ENCODE peak calls at places on chromosomes 3 and 15, in seven cellular contexts. Q is ACHN, S is NCI-H510A treated with DMSO at 0.1 percent for 48 hours, P is stomach, H is NCI-H2081, E is hippocampal formation, V is cardiac fibroblast. X is an unnamed sample.

GRCh38 chr3:104764499-104764898 is 602.2 kb upstream of the ALCAM start:
- DNase-seq in Q (no peak), P (no peak), V (no peak), H (no peak), E (no peak), S (no peak), X (no peak)

GRCh38 chr15:69524850-69525249 is 72.2 kb downstream of the RPLP1 start:
- DNase-seq in H (no peak), E (peak), P (no peak), V (no peak), Q (no peak), S (no peak), X (no peak)

GRCh38 chr3:10930641-10931040 is 61.9 kb upstream of the SLC6A1 start:
- DNase-seq in Q (no peak), E (no peak), S (no peak), H (no peak), V (no peak), P (peak), X (no peak)

GRCh38 chr3:123314409-123315270 is 112.9 kb downstream of the SEC22A start:
- DNase-seq in V (no peak), P (no peak), H (peak), Q (no peak), E (no peak), S (peak), X (no peak)

GRCh38 chr15:67107014-67107812 is 41.8 kb downstream of the SMAD3 start:
- DNase-seq in S (no peak), P (peak), E (no peak), Q (peak), H (no peak), V (peak), X (peak)

GRCh38 chr3:183988216-183988790 is 29.4 kb downstream of the ABCC5 start:
- DNase-seq in E (no peak), H (no peak), V (peak), S (no peak), P (no peak), Q (no peak), X (no peak)

GRCh38 chr3:134029256-134029733 is 430 bp downstream of the SLCO2A1 start:
- DNase-seq in S (no peak), E (no peak), H (no peak), V (peak), Q (peak), P (no peak), X (no peak)

GRCh38 chr3:5260992-5261501 is 73.5 kb downstream of the EDEM1 start:
- DNase-seq in V (no peak), Q (no peak), S (no peak), H (no peak), E (no peak), P (no peak), X (no peak)

GRCh38 chr3:37024092-37024491 is 30.8 kb downstream of the MLH1 start:
- DNase-seq in H (no peak), E (no peak), S (no peak), P (no peak), Q (no peak), V (peak), X (no peak)

GRCh38 chr15:83477791-83478537 is 30.8 kb downstream of the SH3GL3 start:
- DNase-seq in Q (no peak), E (no peak), H (no peak), S (no peak), P (no peak), V (no peak), X (no peak)

GRCh38 chr3:43156812-43157455 is 51.1 kb upstream of the POMGNT2 start:
- DNase-seq in V (no peak), P (no peak), S (no peak), H (no peak), E (no peak), Q (no peak), X (no peak)

GRCh38 chr15:73991260-73991659 is 835 bp downstream of the STOML1 start:
- DNase-seq in V (peak), S (no peak), E (peak), Q (peak), P (no peak), H (peak), X (peak)

GRCh38 chr3:157408499-157409149 is 28.0 kb upstream of the PTX3 start:
- DNase-seq in H (no peak), S (no peak), P (no peak), Q (no peak), E (no peak), V (no peak), X (no peak)

GRCh38 chr3:69178838-69179739 is 56.7 kb upstream of the LMOD3 start:
- DNase-seq in Q (no peak), S (no peak), H (no peak), E (no peak), V (peak), P (no peak), X (no peak)

GRCh38 chr3:53045107-53045783 is 628 bp downstream of the SFMBT1 start:
- DNase-seq in Q (peak), S (no peak), E (peak), P (peak), H (peak), V (peak), X (no peak)

GRCh38 chr3:151871639-151872468 is 1.6 kb upstream of the SUCNR1 start:
- DNase-seq in E (no peak), P (no peak), H (no peak), V (peak), Q (no peak), S (no peak), X (no peak)

X was measured in GOT3.